ENCODE peak calls at places on chromosomes 16 and 17, in six cellular contexts. P, N, L, B, A and T are unnamed samples.
A peak's percentile ranks its signal among the peaks of the same experiment; 100 is the strongest.

GRCh38 chr16:3020247-3020603 is at the start of gene TNFRSF12A:
- DNase-seq in P (peak; percentile 65), N (peak; percentile 56), L (peak; percentile 54), B (peak; percentile 38), A (peak; percentile 94), T (peak; percentile 88)

GRCh38 chr17:49858796-49859195 is 10.9 kb upstream of the TAC4 start:
- DNase-seq in P (no peak), N (no peak), L (peak; percentile 77), B (no peak), A (no peak), T (no peak)

GRCh38 chr17:77476920-77477805 is 336.4 kb downstream of the SEC14L1 start:
- DNase-seq in P (no peak), N (peak; percentile 94), L (no peak), B (no peak), A (peak; percentile 92), T (peak; percentile 85)

GRCh38 chr17:78644259-78644658 is 67.1 kb upstream of the DNAH17 start:
- DNase-seq in P (no peak), N (no peak), L (no peak), B (no peak), A (peak; percentile 35), T (no peak)

GRCh38 chr16:66538910-66539309 is 11.0 kb downstream of the TK2 start:
- DNase-seq in P (no peak), N (no peak), L (no peak), B (no peak), A (no peak), T (peak; percentile 43)

GRCh38 chr17:57440522-57441269 is 184.4 kb downstream of the MSI2 start:
- DNase-seq in P (peak; percentile 75), N (peak; percentile 76), L (peak; percentile 86), B (peak; percentile 22), A (peak; percentile 77), T (peak; percentile 75)

GRCh38 chr16:78607465-78607864 is 508.0 kb downstream of the WWOX start:
- DNase-seq in P (no peak), N (peak; percentile 59), L (no peak), B (no peak), A (no peak), T (no peak)

GRCh38 chr16:55508941-55509920 is at the start of gene LPCAT2:
- DNase-seq in P (peak; percentile 41), N (peak; percentile 82), L (peak; percentile 5), B (peak; percentile 42), A (peak; percentile 96), T (peak; percentile 84)

GRCh38 chr16:51569204-51569911 is 418.3 kb upstream of the SALL1 start:
- DNase-seq in P (no peak), N (peak; percentile 92), L (peak; percentile 1), B (no peak), A (no peak), T (peak; percentile 61)

GRCh38 chr16:87897563-87898505 is 28.5 kb upstream of the SLC7A5 start:
- DNase-seq in P (peak; percentile 55), N (no peak), L (peak; percentile 92), B (no peak), A (no peak), T (no peak)

GRCh38 chr17:78958556-78959191 is 21.0 kb downstream of the LGALS3BP start:
- DNase-seq in P (no peak), N (no peak), L (no peak), B (no peak), A (no peak), T (peak; percentile 55)

GRCh38 chr17:4919511-4920047 is 12.5 kb upstream of the GP1BA start:
- DNase-seq in P (no peak), N (no peak), L (no peak), B (no peak), A (no peak), T (no peak)

GRCh38 chr16:57479422-57480126 is 6.7 kb downstream of the DOK4 start:
- DNase-seq in P (no peak), N (no peak), L (peak; percentile 79), B (no peak), A (peak; percentile 81), T (peak; percentile 71)

GRCh38 chr16:77956231-77956630 is 66.1 kb upstream of the CLEC3A start:
- DNase-seq in P (no peak), N (no peak), L (no peak), B (no peak), A (no peak), T (no peak)

GRCh38 chr17:72380120-72380519 is 259.3 kb downstream of the SOX9 start:
- DNase-seq in P (no peak), N (no peak), L (no peak), B (no peak), A (no peak), T (no peak)

GRCh38 chr16:85342348-85342747 is 230.1 kb upstream of the CIBAR2 start:
- DNase-seq in P (no peak), N (no peak), L (no peak), B (no peak), A (no peak), T (no peak)

GRCh38 chr17:75832164-75832651 is 12.0 kb downstream of the UNC13D start:
- DNase-seq in P (no peak), N (peak; percentile 58), L (no peak), B (no peak), A (no peak), T (peak; percentile 49)

GRCh38 chr16:82945420-82946096 is 318.8 kb downstream of the CDH13 start:
- DNase-seq in P (no peak), N (no peak), L (no peak), B (no peak), A (no peak), T (no peak)

GRCh38 chr17:4327638-4328037 is 38.8 kb downstream of the UBE2G1 start:
- DNase-seq in P (no peak), N (peak; percentile 95), L (no peak), B (no peak), A (no peak), T (peak; percentile 70)

GRCh38 chr17:29069526-29070041 is 26.6 kb downstream of the PIPOX start:
- DNase-seq in P (no peak), N (peak; percentile 64), L (no peak), B (peak; percentile 88), A (no peak), T (peak; percentile 15)

GRCh38 chr16:56842133-56842532 is 22.9 kb upstream of the SLC12A3 start:
- DNase-seq in P (no peak), N (no peak), L (no peak), B (no peak), A (no peak), T (no peak)

GRCh38 chr16:2516391-2517240 is 2.9 kb downstream of the ATP6V0C start:
- DNase-seq in P (no peak), N (peak; percentile 15), L (no peak), B (no peak), A (peak; percentile 75), T (peak; percentile 73)

GRCh38 chr17:82665891-82666290 is 17.6 kb upstream of the WDR45B start:
- DNase-seq in P (no peak), N (no peak), L (no peak), B (no peak), A (peak; percentile 34), T (no peak)

GRCh38 chr17:41987642-41988041 is 21.0 kb downstream of the CNP start:
- DNase-seq in P (no peak), N (no peak), L (no peak), B (no peak), A (no peak), T (no peak)

GRCh38 chr16:9374076-9374475 is 282.6 kb downstream of the HAPSTR1 start:
- DNase-seq in P (no peak), N (no peak), L (no peak), B (no peak), A (no peak), T (no peak)

GRCh38 chr17:7982171-7982570 is 20.2 kb upstream of the GUCY2D start:
- DNase-seq in P (no peak), N (peak; percentile 84), L (no peak), B (no peak), A (no peak), T (peak; percentile 46)

GRCh38 chr17:59105852-59106462 is 723 bp downstream of the TRIM37 start:
- DNase-seq in P (peak; percentile 61), N (peak; percentile 47), L (peak; percentile 78), B (peak; percentile 33), A (peak; percentile 90), T (peak; percentile 66)

GRCh38 chr17:60563743-60564142 is 36.2 kb upstream of the PPM1D start:
- DNase-seq in P (no peak), N (peak; percentile 48), L (no peak), B (no peak), A (no peak), T (peak; percentile 77)

GRCh38 chr17:61409301-61410099 is 9.9 kb downstream of the TBX2 start:
- DNase-seq in P (no peak), N (no peak), L (peak; percentile 7), B (no peak), A (peak; percentile 89), T (peak; percentile 64)

GRCh38 chr16:19167710-19168172 is 299 bp upstream of the SYT17 start:
- DNase-seq in P (peak; percentile 21), N (peak; percentile 17), L (no peak), B (peak; percentile 62), A (peak; percentile 89), T (peak; percentile 52)

GRCh38 chr16:85752511-85753420 is 1.9 kb upstream of the C16orf74 start:
- DNase-seq in P (no peak), N (peak; percentile 58), L (no peak), B (peak; percentile 55), A (no peak), T (peak; percentile 22)

GRCh38 chr17:16919663-16920627 is 52.0 kb downstream of the TNFRSF13B start:
- DNase-seq in P (no peak), N (no peak), L (no peak), B (no peak), A (peak; percentile 61), T (no peak)

GRCh38 chr17:78563189-78564145 is 13.7 kb downstream of the DNAH17 start:
- DNase-seq in P (no peak), N (no peak), L (peak; percentile 25), B (peak; percentile 34), A (no peak), T (peak; percentile 38)